ENCODE peak calls at places on chromosomes 7 and 10, in ten cellular contexts. V is hippocampal formation; D is myocyte; Z is glomerular endothelial cell; Y is AG09309; C is PC-3; K is transverse colon; R is NCI-H774; B is AG04450; U is activated CD8-positive, alpha-beta T cell treated with anti-CD3 and anti-CD28 coated beads for 36 hours. E is an unnamed sample.

GRCh38 chr7:40301486-40302065 is 166.8 kb downstream of the SUGCT start:
- DNase-seq in R (no peak), C (no peak), K (no peak), Z (no peak), U (no peak), D (peak), B (no peak), Y (no peak), V (no peak), E (no peak)

GRCh38 chr7:44962483-44963251 is 16.1 kb downstream of the MYO1G start:
- DNase-seq in U (peak), D (peak), K (no peak), V (no peak), R (peak), Y (no peak), B (no peak), Z (no peak), C (no peak), E (peak)

GRCh38 chr7:39404910-39405309 is 161.3 kb upstream of the YAE1 start:
- DNase-seq in Z (no peak), R (no peak), V (no peak), D (no peak), Y (no peak), B (no peak), C (no peak), U (no peak), K (no peak), E (no peak)

GRCh38 chr10:43312612-43313011 is 45.7 kb upstream of the RASGEF1A start:
- DNase-seq in Z (no peak), R (no peak), Y (no peak), U (no peak), D (no peak), K (no peak), C (no peak), V (no peak), B (no peak), E (no peak)

GRCh38 chr7:27961255-27961654 is 219.3 kb downstream of the JAZF1 start:
- DNase-seq in V (no peak), Z (no peak), B (no peak), C (peak), R (no peak), D (peak), U (no peak), Y (peak), K (no peak), E (no peak)

GRCh38 chr10:107284187-107284586 is 119.7 kb upstream of the SORCS1 start:
- DNase-seq in B (no peak), D (peak), R (no peak), U (no peak), K (no peak), Y (no peak), V (no peak), Z (no peak), C (no peak), E (no peak)

GRCh38 chr10:78338717-78339116 is 305.1 kb downstream of the RPS24 start:
- DNase-seq in B (no peak), V (no peak), Z (no peak), K (no peak), D (no peak), C (no peak), Y (no peak), U (no peak), R (no peak), E (no peak)

GRCh38 chr7:50629238-50629901 is 64.2 kb upstream of the DDC start:
- DNase-seq in U (no peak), Z (no peak), K (no peak), D (no peak), R (no peak), Y (no peak), B (no peak), C (no peak), V (no peak), E (no peak)

GRCh38 chr10:93030409-93030808 is 30.2 kb upstream of the CYP26C1 start:
- DNase-seq in C (peak), K (no peak), V (no peak), D (peak), Y (peak), Z (no peak), U (no peak), B (peak), R (no peak), E (no peak)

GRCh38 chr10:13703997-13704536 is 117.3 kb downstream of the PRPF18 start:
- DNase-seq in V (no peak), D (no peak), Z (no peak), R (no peak), C (no peak), B (no peak), K (no peak), U (no peak), Y (no peak), E (peak)

GRCh38 chr7:69903410-69903809 is 305.1 kb downstream of the AUTS2 start:
- DNase-seq in D (no peak), C (no peak), V (no peak), Z (no peak), U (no peak), K (no peak), R (no peak), B (no peak), Y (no peak), E (no peak)

E was measured in ELF-1.